ENCODE peak calls at places on chromosomes 16 and 17, in eight cellular contexts. H is CD4-positive, alpha-beta T cell; A is heart left ventricle; N is AG04450; U is right lobe of liver; Z is heart right ventricle; X is iPS DF 6.9; V is colonic mucosa. K is an unnamed sample.

GRCh38 chr17:75542184-75542583 is 16.7 kb downstream of the LLGL2 start:
- DNase-seq in U (no peak), H (no peak), Z (no peak), V (peak; percentile 73), N (no peak), X (no peak), A (no peak), K (no peak)

GRCh38 chr17:18035704-18036103 is 3.3 kb downstream of the ATPAF2 start:
- DNase-seq in A (no peak), V (no peak), Z (no peak), N (no peak), X (no peak), U (no peak), H (no peak), K (no peak)

GRCh38 chr16:56428087-56428486 is 2.7 kb upstream of the AMFR start:
- DNase-seq in A (no peak), N (no peak), U (no peak), V (no peak), X (no peak), H (no peak), Z (no peak), K (no peak)

GRCh38 chr17:48500435-48501426 is 30.1 kb downstream of the HOXB1 start:
- DNase-seq in H (no peak), U (peak; percentile 22), Z (no peak), A (no peak), N (no peak), X (no peak), V (no peak), K (no peak)

GRCh38 chr17:4891405-4892062 is 7.8 kb upstream of the C17orf107 start:
- DNase-seq in H (no peak), Z (no peak), U (peak; percentile 40), X (no peak), N (no peak), A (peak; percentile 25), V (no peak), K (no peak)

GRCh38 chr17:76371656-76372628 is 12.5 kb upstream of the SPHK1 start:
- DNase-seq in X (no peak), V (no peak), N (peak; percentile 92), Z (no peak), A (no peak), U (no peak), H (no peak), K (no peak)

GRCh38 chr16:55249361-55249760 is 74.6 kb upstream of the IRX6 start:
- DNase-seq in V (no peak), Z (no peak), U (no peak), A (no peak), H (no peak), N (no peak), X (no peak), K (no peak)

GRCh38 chr17:14201087-14201486 is 35.6 kb downstream of the CDRT15 start:
- DNase-seq in H (peak; percentile 46), V (no peak), U (no peak), Z (no peak), X (no peak), N (no peak), A (no peak), K (no peak)

GRCh38 chr17:47707056-47707791 is 13.3 kb downstream of the TBKBP1 start:
- DNase-seq in H (no peak), Z (no peak), N (no peak), U (no peak), X (no peak), V (no peak), A (no peak), K (peak; percentile 41)

GRCh38 chr17:56679148-56679766 is 85.8 kb downstream of the NOG start:
- DNase-seq in V (no peak), H (no peak), U (no peak), N (no peak), Z (no peak), X (no peak), A (no peak), K (no peak)

GRCh38 chr17:19578545-19578944 is 44.9 kb downstream of the SLC47A1 start:
- DNase-seq in U (no peak), A (no peak), N (no peak), X (no peak), H (no peak), Z (no peak), V (no peak), K (no peak)

GRCh38 chr16:76676356-76676755 is 399.2 kb downstream of the CNTNAP4 start:
- DNase-seq in V (no peak), Z (no peak), X (no peak), H (no peak), A (no peak), U (no peak), N (no peak), K (no peak)

GRCh38 chr16:3036726-3037315 is at the start of gene BICDL2:
- DNase-seq in V (peak; percentile 90), N (no peak), Z (no peak), X (no peak), U (no peak), A (no peak), H (no peak), K (no peak)

GRCh38 chr16:55035956-55036355 is 105.3 kb downstream of the IRX5 start:
- DNase-seq in A (no peak), N (no peak), V (no peak), U (no peak), H (no peak), X (no peak), Z (no peak), K (no peak)

GRCh38 chr17:42685831-42686230 is 3.5 kb downstream of the CNTNAP1 start:
- DNase-seq in N (no peak), U (no peak), X (no peak), Z (no peak), V (no peak), H (no peak), A (no peak), K (no peak)

GRCh38 chr16:825298-826061 is 24.9 kb upstream of the GNG13 start:
- DNase-seq in V (no peak), N (no peak), X (no peak), A (no peak), U (no peak), Z (no peak), H (no peak), K (peak; percentile 34)

GRCh38 chr16:7334801-7335560 is 2.3 kb downstream of the RBFOX1 start:
- DNase-seq in U (no peak), N (no peak), X (no peak), A (peak; percentile 34), Z (no peak), H (no peak), V (no peak), K (no peak)
- H3K27ac ChIP-seq in U (no peak overlapping the region), N (no peak overlapping the region), X (no peak overlapping the region), A (peak overlapping the region; percentile 80), Z (peak overlapping the region; percentile 72), H (no peak overlapping the region), V (no peak overlapping the region), K (no peak overlapping the region)

GRCh38 chr16:67843343-67843765 is 1.2 kb downstream of the THAP11 start:
- DNase-seq in N (no peak), U (no peak), V (peak; percentile 44), H (no peak), A (no peak), Z (no peak), X (no peak), K (no peak)
- H3K27ac ChIP-seq in N (peak overlapping the region; percentile 65), U (peak overlapping the region; percentile 99), V (peak overlapping the region; percentile 97), H (peak overlapping the region; percentile 79), A (peak overlapping the region; percentile 100), Z (peak overlapping the region; percentile 100), X (no peak overlapping the region), K (peak overlapping the region; percentile 100)

GRCh38 chr17:78898947-78899346 is 4.1 kb downstream of the CEP295NL start:
- DNase-seq in V (no peak), U (no peak), X (no peak), N (no peak), Z (no peak), A (no peak), H (no peak), K (no peak)

GRCh38 chr17:78898075-78898836 is 4.7 kb downstream of the CEP295NL start:
- DNase-seq in X (no peak), A (no peak), U (no peak), Z (no peak), N (no peak), H (no peak), V (no peak), K (no peak)

GRCh38 chr17:78900816-78901215 is 2.2 kb downstream of the CEP295NL start:
- DNase-seq in N (no peak), A (no peak), V (no peak), U (no peak), H (no peak), Z (no peak), X (no peak), K (no peak)

GRCh38 chr17:78897639-78897996 is 5.4 kb downstream of the CEP295NL start:
- DNase-seq in H (no peak), U (no peak), V (no peak), N (no peak), A (no peak), Z (no peak), X (no peak), K (no peak)

DNA sequence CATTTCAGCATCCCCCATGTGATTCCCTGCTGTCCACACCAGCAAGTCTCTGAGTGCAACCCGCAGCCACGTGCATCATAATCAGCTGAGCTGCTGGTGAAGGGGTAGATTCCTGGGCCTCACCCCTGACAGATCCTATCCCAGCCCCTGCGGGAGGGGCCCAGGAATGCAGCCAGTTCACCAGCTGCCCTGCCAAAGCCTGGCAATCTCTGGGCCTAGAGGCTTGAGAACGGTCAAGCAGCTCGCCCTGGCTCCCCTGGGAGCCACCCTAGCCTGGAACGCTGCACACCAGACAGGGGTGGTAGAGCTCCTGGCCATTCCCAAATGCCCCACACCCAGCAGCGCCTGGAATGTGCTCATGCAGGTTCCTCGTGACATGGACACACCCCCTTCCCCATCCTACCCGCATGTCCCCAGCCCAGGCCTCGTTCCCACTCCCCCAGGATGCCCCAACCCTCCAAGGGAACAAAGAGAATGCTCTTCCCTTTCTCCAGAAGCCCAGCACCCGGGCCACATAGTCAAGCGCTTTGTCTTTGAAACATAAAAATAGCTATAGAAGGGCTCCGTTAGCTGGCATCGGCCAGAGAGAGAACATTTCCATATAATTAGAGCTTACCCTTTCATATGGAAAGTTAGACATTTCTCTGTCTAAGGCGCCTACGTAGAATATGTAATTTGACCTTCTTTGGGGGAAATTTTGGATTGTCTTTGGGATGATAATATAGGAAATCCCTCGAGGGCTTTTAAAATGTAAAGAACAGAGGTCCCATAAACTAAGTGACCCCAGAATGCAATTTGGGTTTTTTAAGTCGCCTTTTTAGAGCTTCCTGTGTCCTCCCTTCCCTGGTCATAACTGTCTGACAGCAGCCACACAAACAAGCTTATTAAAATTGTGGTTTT is 3.4 kb downstream of the CEP295NL start:
- DNase-seq in X (no peak), U (no peak), A (peak; percentile 84), V (no peak), H (no peak), N (no peak), Z (peak; percentile 66), K (peak; percentile 72)
- H3K27ac ChIP-seq in X (no peak overlapping the region), U (no peak overlapping the region), A (peak overlapping the region; percentile 51), V (no peak overlapping the region), H (no peak overlapping the region), N (no peak overlapping the region), Z (no peak overlapping the region), K (peak overlapping the region; percentile 96)

GRCh38 chr17:81635431-81635830 is 1.5 kb downstream of the NPLOC4 start:
- DNase-seq in V (no peak), A (no peak), U (no peak), H (no peak), Z (no peak), X (no peak), N (no peak), K (no peak)
- H3K27ac ChIP-seq in V (no peak overlapping the region), A (peak overlapping the region; percentile 96), U (peak overlapping the region; percentile 81), H (no peak overlapping the region), Z (peak overlapping the region; percentile 97), X (no peak overlapping the region), N (no peak overlapping the region), K (no peak overlapping the region)

GRCh38 chr17:68522266-68522665 is 10.0 kb downstream of the PRKAR1A start:
- DNase-seq in V (no peak), H (no peak), N (no peak), U (no peak), A (no peak), Z (no peak), X (no peak), K (no peak)
- H3K27ac ChIP-seq in V (no peak overlapping the region), H (no peak overlapping the region), N (no peak overlapping the region), U (no peak overlapping the region), A (peak overlapping the region; percentile 69), Z (no peak overlapping the region), X (no peak overlapping the region), K (no peak overlapping the region)

K was measured in substantia nigra.